ENCODE peak calls at places on chromosomes 4 and X, in four cellular contexts. N, I, P and X are unnamed samples.
A peak's percentile ranks its signal among the peaks of the same experiment; 100 is the strongest.

GRCh38 chrX:154056739-154057367 is 37.2 kb upstream of the IRAK1 start:
- DNase-seq in N (no peak), I (no peak), P (no peak), X (no peak)

GRCh38 chr4:61545902-61546498 is 345.9 kb downstream of the ADGRL3 start:
- DNase-seq in N (no peak), I (no peak), P (no peak), X (no peak)

GRCh38 chrX:152641996-152642395 is 4.3 kb downstream of the GABRQ start:
- DNase-seq in N (no peak), I (no peak), P (no peak), X (peak; percentile 23)

GRCh38 chrX:3549442-3549875 is 164.0 kb downstream of the PRKX start:
- DNase-seq in N (no peak), I (no peak), P (no peak), X (peak; percentile 17)

GRCh38 chrX:129642641-129643040 is 12.1 kb downstream of the APLN start:
- DNase-seq in N (no peak), I (no peak), P (no peak), X (no peak)

GRCh38 chr4:87527446-87528240 is 1.5 kb downstream of the SPARCL1 start:
- DNase-seq in N (no peak), I (no peak), P (no peak), X (no peak)

GRCh38 chrX:120781416-120781815 is 94.2 kb downstream of the CT47B1 start:
- DNase-seq in N (no peak), I (no peak), P (no peak), X (no peak)

GRCh38 chr4:76601791-76602190 is 166.8 kb downstream of the SHROOM3 start:
- DNase-seq in N (no peak), I (no peak), P (no peak), X (no peak)

GRCh38 chr4:188439641-188440311 is 300.5 kb downstream of the TRIML1 start:
- DNase-seq in N (peak; percentile 16), I (no peak), P (no peak), X (no peak)

GRCh38 chr4:183384983-183385382 is 59.5 kb upstream of the CDKN2AIP start:
- DNase-seq in N (no peak), I (no peak), P (no peak), X (no peak)

GRCh38 chr4:92304636-92305035 is 870 bp downstream of the GRID2 start:
- DNase-seq in N (no peak), I (no peak), P (no peak), X (peak; percentile 25)

GRCh38 chrX:33298622-33299021 is 87.3 kb upstream of the DMD start:
- DNase-seq in N (no peak), I (no peak), P (no peak), X (no peak)

GRCh38 chr4:90990298-90990697 is 863.1 kb downstream of the CCSER1 start:
- DNase-seq in N (no peak), I (no peak), P (no peak), X (no peak)

GRCh38 chr4:39597695-39598381 is 40.8 kb downstream of the SMIM14 start:
- DNase-seq in N (no peak), I (no peak), P (no peak), X (no peak)

GRCh38 chr4:89158884-89159503 is 47.7 kb downstream of the TIGD2 start:
- DNase-seq in N (no peak), I (no peak), P (no peak), X (no peak)

GRCh38 chr4:75710246-75710645 is 14.1 kb upstream of the USO1 start:
- DNase-seq in N (no peak), I (no peak), P (no peak), X (no peak)

GRCh38 chrX:135384161-135384836 is 37.4 kb upstream of the SMIM10L2A start:
- DNase-seq in N (no peak), I (no peak), P (no peak), X (no peak)

GRCh38 chrX:125203737-125204578 is 115.7 kb upstream of the TEX13C start:
- DNase-seq in N (no peak), I (no peak), P (no peak), X (peak; percentile 53)

GRCh38 chrX:122115604-122116003 is 1068.2 kb downstream of the GLUD2 start:
- DNase-seq in N (no peak), I (no peak), P (no peak), X (no peak)

GRCh38 chr4:2085496-2085901 is 26.4 kb downstream of the NAT8L start:
- DNase-seq in N (no peak), I (no peak), P (no peak), X (no peak)

GRCh38 chr4:168509786-168510185 is 12.9 kb downstream of the PALLD start:
- DNase-seq in N (no peak), I (no peak), P (no peak), X (no peak)

GRCh38 chr4:8818063-8818881 is 53.4 kb downstream of the HMX1 start:
- DNase-seq in N (no peak), I (no peak), P (no peak), X (no peak)

GRCh38 chr4:98509641-98510170 is 148.7 kb downstream of the TSPAN5 start:
- DNase-seq in N (no peak), I (no peak), P (no peak), X (no peak)

GRCh38 chrX:101931104-101931493 is 728 bp downstream of the ZMAT1 start:
- DNase-seq in N (no peak), I (no peak), P (no peak), X (no peak)

GRCh38 chr4:17276821-17277220 is 235.1 kb downstream of the QDPR start:
- DNase-seq in N (no peak), I (no peak), P (no peak), X (no peak)

GRCh38 chr4:72194453-72194852 is 162.7 kb downstream of the NPFFR2 start:
- DNase-seq in N (no peak), I (no peak), P (no peak), X (no peak)

GRCh38 chr4:114373508-114373907 is 225.1 kb upstream of the UGT8 start:
- DNase-seq in N (no peak), I (no peak), P (no peak), X (no peak)

GRCh38 chr4:186770446-186771175 is 47.0 kb upstream of the FAT1 start:
- DNase-seq in N (no peak), I (no peak), P (no peak), X (no peak)

GRCh38 chr4:77773101-77773500 is 46.1 kb downstream of the CNOT6L start:
- DNase-seq in N (no peak), I (no peak), P (no peak), X (no peak)

GRCh38 chr4:139704915-139705485 is 39.4 kb downstream of the MGST2 start:
- DNase-seq in N (no peak), I (no peak), P (no peak), X (no peak)

GRCh38 chr4:74618659-74619058 is 173.7 kb downstream of the AREG start:
- DNase-seq in N (no peak), I (no peak), P (no peak), X (no peak)

GRCh38 chr4:153790962-153791551 is 2.2 kb upstream of the SFRP2 start:
- DNase-seq in N (no peak), I (no peak), P (peak; percentile 26), X (peak; percentile 79)

GRCh38 chrX:20265726-20266681 is 705 bp downstream of the RPS6KA3 start:
- DNase-seq in N (no peak), I (peak; percentile 23), P (peak; percentile 50), X (peak; percentile 30)

GRCh38 chrX:19156223-19156622 is 34.0 kb upstream of the ADGRG2 start:
- DNase-seq in N (no peak), I (no peak), P (no peak), X (no peak)

GRCh38 chr4:14879643-14880042 is 122.6 kb upstream of the CPEB2 start:
- DNase-seq in N (no peak), I (no peak), P (no peak), X (no peak)

GRCh38 chr4:23373269-23373668 is 516.6 kb downstream of the PPARGC1A start:
- DNase-seq in N (peak; percentile 100), I (no peak), P (no peak), X (no peak)